ENCODE peak calls at places on chromosome 12, in seven cellular contexts. B is astrocyte of the spinal cord, K is heart right ventricle, L is astrocyte, T is left lung, S is brain microvascular endothelial cell, G is neural crest cell. O is an unnamed sample.

GRCh38 chr12:80045594-80045993 is 53.7 kb upstream of the OTOGL start:
- DNase-seq in G (no peak), K (no peak), S (no peak), L (peak), T (no peak), B (peak), O (no peak)

GRCh38 chr12:121581681-121582439 is 1.0 kb upstream of the KDM2B start:
- DNase-seq in B (peak), L (no peak), S (no peak), T (no peak), K (peak), G (no peak), O (no peak)

GRCh38 chr12:44571031-44571550 is 305.0 kb downstream of the NELL2 start:
- DNase-seq in K (no peak), T (no peak), S (no peak), L (peak), G (no peak), B (no peak), O (no peak)

GRCh38 chr12:63151061-63151897 is at the start of gene AVPR1A:
- DNase-seq in L (no peak), G (peak), S (no peak), T (peak), B (peak), K (peak), O (no peak)

GRCh38 chr12:14373202-14373601 is 7.7 kb downstream of the ATF7IP start:
- DNase-seq in B (peak), K (no peak), L (peak), S (no peak), T (no peak), G (no peak), O (no peak)

GRCh38 chr12:31245822-31246469 is 80.0 kb downstream of the SINHCAF start:
- DNase-seq in K (no peak), T (no peak), S (no peak), G (no peak), L (no peak), B (no peak), O (no peak)

GRCh38 chr12:124412646-124413015 is 117.7 kb downstream of the RFLNA start:
- DNase-seq in S (no peak), T (no peak), L (no peak), K (no peak), G (no peak), B (no peak), O (no peak)

GRCh38 chr12:103680591-103681065 is 93.6 kb downstream of the STAB2 start:
- DNase-seq in G (no peak), B (no peak), L (peak), K (peak), T (no peak), S (no peak), O (no peak)

GRCh38 chr12:53060064-53060720 is 10.3 kb downstream of the TNS2 start:
- DNase-seq in B (no peak), T (no peak), G (no peak), K (no peak), S (no peak), L (no peak), O (no peak)

GRCh38 chr12:53059434-53060063 is 9.7 kb downstream of the TNS2 start:
- DNase-seq in B (no peak), L (no peak), G (no peak), K (no peak), S (no peak), T (no peak), O (no peak)

GRCh38 chr12:53060721-53061276 is 10.9 kb downstream of the TNS2 start:
- DNase-seq in K (peak), G (no peak), L (no peak), B (no peak), S (no peak), T (peak), O (no peak)

GRCh38 chr12:53057816-53058500 is 8.1 kb downstream of the TNS2 start:
- DNase-seq in K (no peak), G (no peak), B (no peak), L (no peak), T (no peak), S (no peak), O (no peak)

GRCh38 chr12:53058674-53059433 is 9.0 kb downstream of the TNS2 start:
- DNase-seq in K (no peak), G (no peak), T (no peak), S (no peak), L (no peak), B (no peak), O (no peak)
- TF ChIP-seq CTCF in K (no peak), G (no peak), T (no peak), S (no peak), L (no peak), B (no peak), O (no peak)

GRCh38 chr12:25373396-25373795 is 122.7 kb upstream of the KRAS start:
- DNase-seq in T (no peak), B (no peak), G (no peak), K (no peak), S (no peak), L (no peak), O (no peak)
- TF ChIP-seq CTCF in T (no peak), B (no peak), G (no peak), K (no peak), S (no peak), L (no peak), O (no peak)

GRCh38 chr12:48819986-48820385 is 1.7 kb downstream of the CACNB3 start:
- DNase-seq in T (no peak), K (no peak), G (no peak), B (no peak), S (no peak), L (no peak), O (no peak)

GRCh38 chr12:48820406-48820805 is 2.1 kb downstream of the CACNB3 start:
- DNase-seq in S (no peak), L (no peak), G (no peak), B (no peak), K (no peak), T (no peak), O (no peak)

GRCh38 chr12:48817957-48818830 is at the start of gene CACNB3:
- DNase-seq in T (peak), S (peak), G (peak), B (peak), L (peak), K (peak), O (peak)

GRCh38 chr12:48816148-48816854 is 2.0 kb upstream of the CACNB3 start:
- DNase-seq in S (no peak), G (no peak), L (no peak), T (no peak), B (no peak), K (no peak), O (no peak)

DNA sequence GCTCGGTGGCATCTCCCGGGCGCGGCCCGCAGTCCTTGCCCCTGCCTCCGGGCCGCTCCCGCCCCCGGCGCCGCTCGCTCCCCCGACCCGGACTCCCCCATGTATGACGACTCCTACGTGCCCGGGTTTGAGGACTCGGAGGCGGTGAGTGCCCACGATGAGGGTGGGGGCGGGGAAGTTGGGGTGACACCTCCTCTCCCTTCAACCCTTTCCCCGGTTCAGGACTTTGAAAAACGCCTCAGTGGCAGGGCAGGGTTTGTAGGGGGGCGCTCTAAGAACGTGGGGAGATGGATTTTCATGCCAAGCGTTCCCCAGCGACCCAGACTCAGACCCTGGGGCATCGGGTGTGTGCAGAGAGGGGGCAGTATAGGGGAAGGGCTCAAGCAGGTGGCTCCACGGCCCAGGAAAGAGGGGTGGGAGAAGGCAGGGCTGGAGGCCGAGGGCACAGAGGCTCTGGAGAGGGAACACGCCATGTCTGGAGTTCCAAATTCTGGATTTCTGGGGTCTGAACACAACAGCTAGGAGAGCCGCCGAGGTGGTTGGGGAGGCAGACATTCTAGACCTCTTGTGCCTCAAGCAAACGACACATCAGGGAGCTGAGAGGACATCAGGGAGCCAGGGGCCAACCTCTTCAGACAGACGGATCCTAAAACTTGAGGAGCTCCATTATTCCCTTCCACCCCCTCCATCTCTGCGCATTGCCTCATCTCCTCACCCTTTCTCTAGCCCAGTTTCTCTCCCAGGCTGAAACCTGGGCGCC is 715 bp downstream of the CACNB3 start:
- DNase-seq in S (no peak), B (no peak), L (no peak), G (no peak), K (no peak), T (no peak), O (no peak)
- TF ChIP-seq CTCF in S (peak), B (peak), L (no peak), G (no peak), K (no peak), T (no peak), O (peak)

GRCh38 chr12:13251496-13251895 is 55.0 kb downstream of the EMP1 start:
- DNase-seq in S (no peak), G (no peak), L (no peak), T (no peak), B (no peak), K (no peak), O (no peak)
- TF ChIP-seq CTCF in S (no peak), G (no peak), L (no peak), T (no peak), B (no peak), K (no peak), O (no peak)

DNA sequence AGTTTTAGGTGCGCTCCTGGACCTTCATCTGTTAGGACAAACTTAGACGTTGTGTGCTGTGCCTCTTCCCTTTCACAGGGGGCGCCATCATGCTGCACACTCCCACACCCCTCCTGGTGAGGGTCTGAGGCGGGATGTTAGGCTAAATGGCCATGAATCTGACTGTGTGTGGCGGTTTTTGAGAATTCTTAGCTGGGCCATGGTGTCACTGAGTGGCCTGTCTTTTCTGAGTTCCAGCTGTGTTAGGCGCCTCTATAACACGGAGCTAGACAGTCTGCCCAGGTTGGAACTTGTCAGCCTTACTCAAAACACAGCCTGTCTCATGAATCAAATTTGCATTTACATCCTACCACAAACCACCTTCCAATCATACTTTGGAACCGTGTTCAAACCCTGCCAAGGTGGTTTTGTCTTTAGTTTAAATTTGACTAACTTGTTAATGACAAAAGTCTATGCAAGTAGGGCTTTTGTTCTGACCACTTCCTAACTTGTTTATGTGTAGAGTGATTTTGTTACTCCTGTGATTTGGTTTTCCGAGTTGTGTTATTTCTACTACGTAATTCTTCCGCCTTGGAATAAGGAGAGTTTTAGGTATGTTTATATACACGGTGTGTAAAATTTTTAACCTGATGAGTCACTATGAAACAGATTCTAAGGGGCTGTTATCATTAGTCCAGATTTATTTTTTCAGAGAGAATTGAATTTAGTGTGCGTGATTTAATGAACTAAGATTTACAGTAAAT is 19.6 kb downstream of the ACVR1B start:
- DNase-seq in S (no peak), K (no peak), G (peak), T (no peak), B (peak), L (peak), O (peak)
- TF ChIP-seq CTCF in S (peak), K (no peak), G (peak), T (peak), B (peak), L (peak), O (peak)

GRCh38 chr12:5898874-5899273 is 46.2 kb downstream of the ANO2 start:
- DNase-seq in G (no peak), T (no peak), K (no peak), L (no peak), B (no peak), S (no peak), O (no peak)
- TF ChIP-seq CTCF in G (no peak), T (no peak), K (no peak), L (no peak), B (no peak), S (peak), O (no peak)

GRCh38 chr12:37546901-37547475 is 769.6 kb upstream of the ALG10B start:
- DNase-seq in L (no peak), G (no peak), T (no peak), B (no peak), K (no peak), S (no peak), O (no peak)
- TF ChIP-seq CTCF in L (no peak), G (no peak), T (no peak), B (no peak), K (no peak), S (no peak), O (no peak)